ENCODE peak calls at places on chromosome 2, in six cellular contexts. K is GM06990, L is heart left ventricle, Y is MM.1S, F is body of pancreas, M is upper lobe of right lung. W is an unnamed sample.
A peak's percentile ranks its signal among the peaks of the same experiment; 100 is the strongest.

GRCh38 chr2:164388511-164388910 is 232.8 kb downstream of the GRB14 start:
- DNase-seq in K (no peak), L (no peak), Y (peak; percentile 84), F (no peak), M (no peak), W (peak; percentile 88)

GRCh38 chr2:155357172-155357571 is 658.7 kb downstream of the KCNJ3 start:
- DNase-seq in K (no peak), L (no peak), Y (no peak), F (no peak), M (no peak), W (no peak)

GRCh38 chr2:70921839-70922590 is 13.7 kb upstream of the ATP6V1B1 start:
- DNase-seq in K (no peak), L (no peak), Y (no peak), F (peak; percentile 40), M (no peak), W (peak; percentile 12)

GRCh38 chr2:113103958-113104627 is 23.3 kb upstream of the IL1RN start:
- DNase-seq in K (no peak), L (no peak), Y (no peak), F (no peak), M (no peak), W (peak; percentile 80)

GRCh38 chr2:157441072-157441454 is 2.8 kb downstream of the CYTIP start:
- DNase-seq in K (peak; percentile 65), L (no peak), Y (peak; percentile 89), F (peak; percentile 74), M (no peak), W (no peak)

GRCh38 chr2:218853766-218854165 is 5.8 kb upstream of the WNT6 start:
- DNase-seq in K (no peak), L (no peak), Y (no peak), F (no peak), M (no peak), W (peak; percentile 37)

GRCh38 chr2:71129891-71130324 is at the start of gene MCEE:
- DNase-seq in K (peak; percentile 90), L (peak; percentile 94), Y (peak; percentile 87), F (peak; percentile 92), M (peak; percentile 95), W (peak; percentile 84)

GRCh38 chr2:129296401-129297343 is 682.8 kb upstream of the RAB6C start:
- DNase-seq in K (no peak), L (no peak), Y (no peak), F (peak; percentile 55), M (no peak), W (no peak)

GRCh38 chr2:135590594-135591290 is 59.5 kb downstream of the R3HDM1 start:
- DNase-seq in K (no peak), L (no peak), Y (peak; percentile 75), F (no peak), M (no peak), W (no peak)

GRCh38 chr2:231472816-231473215 is 8.5 kb upstream of the NCL start:
- DNase-seq in K (no peak), L (no peak), Y (no peak), F (no peak), M (no peak), W (no peak)

GRCh38 chr2:219632758-219633101 is 5.3 kb downstream of the SLC4A3 start:
- DNase-seq in K (no peak), L (no peak), Y (no peak), F (no peak), M (no peak), W (no peak)

GRCh38 chr2:239337877-239338484 is 62.8 kb downstream of the HDAC4 start:
- DNase-seq in K (no peak), L (no peak), Y (no peak), F (no peak), M (no peak), W (no peak)

GRCh38 chr2:85189606-85190270 is 56.5 kb downstream of the TCF7L1 start:
- DNase-seq in K (no peak), L (no peak), Y (no peak), F (no peak), M (no peak), W (no peak)

GRCh38 chr2:236887519-236887918 is 198.2 kb upstream of the COPS8 start:
- DNase-seq in K (no peak), L (no peak), Y (no peak), F (no peak), M (no peak), W (no peak)

GRCh38 chr2:199488772-199489400 is 31.1 kb upstream of the SATB2 start:
- DNase-seq in K (no peak), L (no peak), Y (peak; percentile 46), F (peak; percentile 62), M (no peak), W (peak; percentile 42)

GRCh38 chr2:128821010-128821409 is 502.3 kb upstream of the HS6ST1 start:
- DNase-seq in K (no peak), L (no peak), Y (no peak), F (no peak), M (no peak), W (no peak)

GRCh38 chr2:208006325-208006724 is 19.0 kb downstream of the PLEKHM3 start:
- DNase-seq in K (no peak), L (no peak), Y (no peak), F (no peak), M (no peak), W (peak; percentile 98)

GRCh38 chr2:218000137-218000536 is 2.7 kb downstream of the TNS1 start:
- DNase-seq in K (no peak), L (no peak), Y (no peak), F (peak; percentile 57), M (no peak), W (no peak)

GRCh38 chr2:205706769-205707375 is 24.6 kb downstream of the NRP2 start:
- DNase-seq in K (peak; percentile 82), L (peak; percentile 83), Y (peak; percentile 32), F (peak; percentile 66), M (no peak), W (peak; percentile 86)

GRCh38 chr2:190283783-190284182 is 35.8 kb downstream of the HIBCH start:
- DNase-seq in K (no peak), L (no peak), Y (no peak), F (no peak), M (no peak), W (peak; percentile 74)

GRCh38 chr2:95274291-95275150 is at the start of gene PROM2:
- DNase-seq in K (no peak), L (peak; percentile 54), Y (no peak), F (peak; percentile 93), M (peak; percentile 86), W (peak; percentile 83)

GRCh38 chr2:238894950-238895298 is 47.0 kb downstream of the TWIST2 start:
- DNase-seq in K (no peak), L (no peak), Y (no peak), F (no peak), M (no peak), W (no peak)

GRCh38 chr2:136207030-136207623 is 89.2 kb upstream of the CXCR4 start:
- DNase-seq in K (peak; percentile 35), L (no peak), Y (no peak), F (peak; percentile 40), M (peak; percentile 67), W (no peak)

GRCh38 chr2:163802289-163802688 is 66.5 kb upstream of the FIGN start:
- DNase-seq in K (no peak), L (no peak), Y (no peak), F (no peak), M (no peak), W (no peak)

GRCh38 chr2:215917953-215918620 is 95.3 kb downstream of the MREG start:
- DNase-seq in K (peak; percentile 77), L (no peak), Y (peak; percentile 73), F (no peak), M (no peak), W (peak; percentile 79)

GRCh38 chr2:218010838-218011616 is 8.2 kb upstream of the TNS1 start:
- DNase-seq in K (no peak), L (no peak), Y (no peak), F (no peak), M (no peak), W (no peak)

GRCh38 chr2:163551974-163552373 is 183.8 kb downstream of the FIGN start:
- DNase-seq in K (no peak), L (no peak), Y (no peak), F (no peak), M (no peak), W (peak; percentile 42)

GRCh38 chr2:205343103-205343502 is 339.2 kb upstream of the NRP2 start:
- DNase-seq in K (no peak), L (no peak), Y (no peak), F (no peak), M (no peak), W (no peak)

GRCh38 chr2:236646441-236646840 is 76.8 kb downstream of the ACKR3 start:
- DNase-seq in K (no peak), L (no peak), Y (no peak), F (no peak), M (no peak), W (no peak)

GRCh38 chr2:88545118-88545517 is 82.1 kb downstream of the EIF2AK3 start:
- DNase-seq in K (no peak), L (no peak), Y (no peak), F (no peak), M (no peak), W (peak; percentile 45)

GRCh38 chr2:137467246-137467862 is 496.9 kb upstream of the HNMT start:
- DNase-seq in K (no peak), L (no peak), Y (peak; percentile 36), F (peak; percentile 19), M (no peak), W (peak; percentile 53)

GRCh38 chr2:58571181-58571852 is 330.2 kb upstream of the FANCL start:
- DNase-seq in K (peak; percentile 35), L (no peak), Y (peak; percentile 61), F (peak; percentile 61), M (no peak), W (peak; percentile 82)

GRCh38 chr2:138782378-138782777 is 2.2 kb upstream of the NXPH2 start:
- DNase-seq in K (no peak), L (no peak), Y (no peak), F (no peak), M (no peak), W (no peak)
- H3K27me3 ChIP-seq in K (peaks cover 2% of the 10 kb centered on the region), L (peaks cover 53% of the 10 kb centered on the region), Y (no peaks in the 10 kb centered on the region), F (peaks cover 15% of the 10 kb centered on the region), M (peaks cover 40% of the 10 kb centered on the region), W (peaks cover 34% of the 10 kb centered on the region)

GRCh38 chr2:240519396-240520142 is 38.2 kb downstream of the ANKMY1 start:
- DNase-seq in K (no peak), L (no peak), Y (no peak), F (no peak), M (no peak), W (no peak)
- H3K4me3 ChIP-seq in K (no peak overlapping the region), L (no peak overlapping the region), Y (no peak overlapping the region), F (no peak overlapping the region), M (no peak overlapping the region), W (no peak overlapping the region)

GRCh38 chr2:229712125-229712524 is 2.2 kb downstream of the DNER start:
- DNase-seq in K (no peak), L (no peak), Y (no peak), F (no peak), M (no peak), W (peak; percentile 8)
- TF ChIP-seq CTCF in K (no peak), L (no peak), Y (peak; percentile 22), F (no peak), M (no peak), W (no peak)

GRCh38 chr2:51247252-51247651 is 215.3 kb upstream of the NRXN1 start:
- DNase-seq in K (no peak), L (no peak), Y (no peak), F (no peak), M (no peak), W (no peak)
- H3K27me3 ChIP-seq in K (no peaks in the 10 kb centered on the region), L (no peaks in the 10 kb centered on the region), Y (no peaks in the 10 kb centered on the region), F (no peaks in the 10 kb centered on the region), M (no peaks in the 10 kb centered on the region), W (no peaks in the 10 kb centered on the region)